ENCODE peak calls at places on chromosomes 12 and 14, in six cellular contexts. C is fibroblast of lung, U is neural progenitor cell, D is PC-9, T is endothelial cell of umbilical vein, R is MM.1S. N is an unnamed sample.

GRCh38 chr12:124947561-124948398 is 33.3 kb upstream of the UBC start:
- DNase-seq in D (no peak), C (no peak), R (no peak), U (no peak), T (no peak), N (no peak)

GRCh38 chr14:51020024-51020710 is 74.7 kb downstream of the TRIM9 start:
- DNase-seq in U (no peak), R (no peak), T (no peak), D (no peak), C (peak; percentile 81), N (no peak)

GRCh38 chr12:31682136-31682962 is 22.9 kb downstream of the ETFBKMT start:
- DNase-seq in T (peak; percentile 87), C (peak; percentile 74), D (peak; percentile 72), U (peak; percentile 90), R (peak; percentile 92), N (peak; percentile 96)

GRCh38 chr12:27779837-27780611 is at the start of the genes KLHL42 and MANSC4:
- DNase-seq in C (peak; percentile 81), T (peak; percentile 63), R (peak; percentile 69), U (peak; percentile 87), D (peak; percentile 77), N (peak; percentile 80)

GRCh38 chr12:4284306-4284705 is 10.7 kb downstream of the CCND2 start:
- DNase-seq in C (no peak), D (no peak), U (no peak), T (no peak), R (no peak), N (no peak)

GRCh38 chr12:105092336-105092735 is 8.1 kb upstream of the ALDH1L2 start:
- DNase-seq in R (no peak), T (no peak), U (peak; percentile 29), D (peak; percentile 25), C (no peak), N (no peak)

GRCh38 chr14:21652209-21652808 is 1.3 kb upstream of the OR4E2 start:
- DNase-seq in D (no peak), R (no peak), U (peak; percentile 18), T (peak; percentile 6), C (no peak), N (peak; percentile 77)

GRCh38 chr14:94447986-94448808 is 4.4 kb downstream of the SERPINA11 start:
- DNase-seq in C (no peak), D (no peak), R (no peak), T (no peak), U (no peak), N (no peak)

GRCh38 chr12:3043406-3043805 is 33.8 kb upstream of the TSPAN9 start:
- DNase-seq in U (no peak), R (no peak), T (no peak), D (no peak), C (no peak), N (no peak)

GRCh38 chr12:3042826-3043225 is 34.4 kb upstream of the TSPAN9 start:
- DNase-seq in R (no peak), D (no peak), U (no peak), C (no peak), T (no peak), N (no peak)

GRCh38 chr12:3045494-3045893 is 31.7 kb upstream of the TSPAN9 start:
- DNase-seq in C (no peak), R (no peak), U (no peak), D (no peak), T (no peak), N (peak; percentile 17)

GRCh38 chr12:3042394-3042793 is 34.8 kb upstream of the TSPAN9 start:
- DNase-seq in C (no peak), D (no peak), T (no peak), U (no peak), R (no peak), N (peak; percentile 17)

DNA sequence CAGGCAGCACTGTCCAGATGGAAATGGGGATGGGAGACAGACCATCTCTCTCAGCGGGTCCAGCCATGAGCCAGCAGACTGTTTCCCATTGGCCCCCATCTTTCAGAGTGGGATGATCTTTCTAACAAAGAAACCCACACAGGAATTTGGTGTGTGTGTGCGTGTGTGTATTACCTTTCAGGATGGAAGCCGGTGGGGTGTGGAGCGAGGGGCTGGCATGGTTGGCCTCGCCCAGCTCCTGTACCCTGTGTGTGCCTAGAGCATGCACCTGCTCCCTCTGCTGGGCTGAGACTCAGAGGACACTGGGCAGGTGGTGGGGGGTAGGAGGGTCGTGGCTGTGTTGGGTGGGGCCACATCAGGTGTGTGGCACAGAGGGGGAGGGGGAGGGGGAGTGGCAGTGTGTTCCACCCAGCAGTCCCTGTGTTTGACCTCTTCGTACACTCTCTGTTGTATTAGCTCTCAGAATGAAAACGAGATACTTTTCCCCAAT is 33.0 kb upstream of the TSPAN9 start:
- DNase-seq in D (no peak), U (no peak), C (no peak), R (no peak), T (no peak), N (no peak)
- H3K4me1 ChIP-seq in D (no peaks in the 10 kb centered on the region), U (peaks cover 7% of the 10 kb centered on the region), C (no peaks in the 10 kb centered on the region), R (no peaks in the 10 kb centered on the region), T (no peaks in the 10 kb centered on the region), N (peaks cover 1% of the 10 kb centered on the region)

GRCh38 chr14:75279153-75279738 is 618 bp downstream of the FOS start:
- DNase-seq in C (peak; percentile 86), D (peak; percentile 60), U (peak; percentile 61), T (peak; percentile 58), R (no peak), N (peak; percentile 66)

GRCh38 chr14:75278422-75279152 is at the start of gene FOS:
- DNase-seq in C (peak; percentile 95), T (peak; percentile 93), D (peak; percentile 98), R (peak; percentile 80), U (peak; percentile 94), N (peak; percentile 95)

GRCh38 chr14:75279739-75280447 is 1.3 kb downstream of the FOS start:
- DNase-seq in U (peak; percentile 53), R (no peak), C (peak; percentile 27), D (no peak), T (no peak), N (no peak)

GRCh38 chr14:75277000-75277795 is 1.4 kb upstream of the FOS start:
- DNase-seq in D (peak; percentile 99), C (peak; percentile 88), U (peak; percentile 92), R (peak; percentile 33), T (peak; percentile 96), N (peak; percentile 61)

GRCh38 chr14:75277796-75278421 is 719 bp upstream of the FOS start:
- DNase-seq in D (no peak), T (peak; percentile 78), C (no peak), R (no peak), U (no peak), N (no peak)
- TF ChIP-seq EZH2 in D (no peak), T (no peak), C (no peak), R (no peak), U (no peak), N (no peak)

GRCh38 chr14:69615471-69616407 is 4.3 kb downstream of the SUSD6 start:
- DNase-seq in U (no peak), T (peak; percentile 65), R (peak; percentile 81), C (peak; percentile 81), D (no peak), N (peak; percentile 75)

GRCh38 chr14:69614592-69614991 is 3.2 kb downstream of the SUSD6 start:
- DNase-seq in C (no peak), D (no peak), T (no peak), U (no peak), R (no peak), N (no peak)

GRCh38 chr14:69619007-69619406 is 7.6 kb downstream of the SUSD6 start:
- DNase-seq in C (peak; percentile 50), T (no peak), R (no peak), U (no peak), D (no peak), N (no peak)

GRCh38 chr14:69617796-69618195 is 6.4 kb downstream of the SUSD6 start:
- DNase-seq in D (no peak), U (no peak), T (no peak), R (no peak), C (no peak), N (no peak)

GRCh38 chr14:69616408-69616773 is 5.0 kb downstream of the SUSD6 start:
- DNase-seq in U (no peak), C (no peak), R (no peak), T (no peak), D (no peak), N (no peak)
- H3K4me1 ChIP-seq in U (peaks cover 40% of the 10 kb centered on the region), C (peaks cover 9% of the 10 kb centered on the region), R (peaks cover 33% of the 10 kb centered on the region), T (peaks cover 31% of the 10 kb centered on the region), D (peaks cover 10% of the 10 kb centered on the region), N (peaks cover 22% of the 10 kb centered on the region)

GRCh38 chr14:52142504-52142903 is 73.6 kb upstream of the NID2 start:
- DNase-seq in U (no peak), T (no peak), D (no peak), R (no peak), C (no peak), N (no peak)
- TF ChIP-seq EZH2 in U (no peak), T (no peak), D (no peak), R (no peak), C (no peak), N (no peak)

GRCh38 chr12:65614259-65614658 is 210.0 kb upstream of the HMGA2 start:
- DNase-seq in U (no peak), D (no peak), T (no peak), R (no peak), C (no peak), N (no peak)
- H3K4me1 ChIP-seq in U (no peaks in the 10 kb centered on the region), D (peaks cover 15% of the 10 kb centered on the region), T (peaks cover 43% of the 10 kb centered on the region), R (no peaks in the 10 kb centered on the region), C (peaks cover 19% of the 10 kb centered on the region), N (peaks cover 17% of the 10 kb centered on the region)

GRCh38 chr14:69037790-69038448 is 58.8 kb upstream of the ACTN1 start:
- DNase-seq in D (no peak), C (peak; percentile 68), R (no peak), T (peak; percentile 76), U (no peak), N (no peak)

GRCh38 chr14:69039287-69039628 is 60.2 kb upstream of the ACTN1 start:
- DNase-seq in C (peak; percentile 92), U (no peak), R (no peak), T (peak; percentile 78), D (peak; percentile 15), N (peak; percentile 28)

GRCh38 chr14:69040343-69040742 is 61.2 kb upstream of the ACTN1 start:
- DNase-seq in T (no peak), D (no peak), U (no peak), R (no peak), C (no peak), N (no peak)

GRCh38 chr14:69036757-69037506 is 57.8 kb upstream of the ACTN1 start:
- DNase-seq in R (no peak), U (no peak), D (no peak), C (peak; percentile 78), T (no peak), N (no peak)

DNA sequence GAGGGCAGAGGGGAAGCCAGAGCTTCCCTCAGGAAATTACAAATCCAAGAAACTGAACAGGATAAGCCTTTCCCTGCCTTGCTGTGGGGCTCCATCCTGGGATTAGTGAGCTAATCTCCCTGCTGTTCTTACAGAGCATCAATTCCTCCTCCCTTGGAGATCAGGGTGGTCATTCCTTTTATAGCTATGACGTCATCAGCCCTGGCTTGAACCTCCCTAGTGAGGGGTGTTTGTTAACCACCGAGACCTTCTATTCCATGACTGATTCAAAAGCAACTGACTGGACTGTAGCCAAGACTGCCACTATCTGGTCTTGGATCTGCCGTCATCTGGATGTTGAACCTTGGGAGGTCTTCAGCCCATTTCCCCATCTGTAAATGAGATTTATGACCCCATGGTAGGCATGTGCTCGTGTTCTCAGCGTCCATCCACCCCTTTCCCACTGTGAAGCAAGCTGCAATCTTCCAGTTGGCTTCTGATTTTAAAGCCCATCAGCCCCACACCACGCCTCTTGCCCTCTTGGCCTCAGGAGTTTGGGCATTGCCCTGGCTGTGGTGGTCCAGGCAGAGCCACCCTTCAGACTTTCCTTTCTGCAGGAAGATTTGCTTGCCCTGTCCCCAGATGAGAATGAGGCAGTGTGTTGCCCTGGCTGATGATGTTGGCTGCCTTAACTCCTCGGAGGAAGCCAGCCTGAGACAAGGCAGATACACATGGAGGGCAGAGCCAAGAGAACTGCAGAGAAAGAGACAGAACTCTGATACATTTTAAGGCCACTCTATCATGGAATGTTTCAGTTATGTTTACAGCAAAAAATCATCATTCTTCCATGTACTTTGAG is 59.6 kb upstream of the ACTN1 start:
- DNase-seq in C (peak; percentile 91), U (peak; percentile 56), T (peak; percentile 98), D (no peak), R (no peak), N (peak; percentile 48)
- TF ChIP-seq EZH2 in C (no peak), U (no peak), T (no peak), D (no peak), R (no peak), N (no peak)